ENCODE peak calls at places on chromosomes 3 and 15, in five cellular contexts. L is neuronal stem cell, B is H1, Z is trophoblast cell, S is H9. F is an unnamed sample.

GRCh38 chr3:194985031-194985578 is 285.9 kb downstream of the XXYLT1 start:
- DNase-seq in L (peak; percentile 44), B (peak; percentile 75), S (peak; percentile 94), Z (peak; percentile 80), F (peak; percentile 73)

GRCh38 chr15:25664761-25665160 is 198.4 kb downstream of the ATP10A start:
- DNase-seq in B (no peak), Z (no peak), L (no peak), S (no peak), F (no peak)

GRCh38 chr3:139284221-139284620 is 59.6 kb upstream of the MRPS22 start:
- DNase-seq in S (no peak), Z (no peak), B (no peak), L (no peak), F (no peak)

GRCh38 chr3:45684327-45684892 is 4.8 kb upstream of the SACM1L start:
- DNase-seq in L (no peak), B (no peak), S (peak; percentile 79), Z (no peak), F (no peak)

GRCh38 chr15:67413770-67414429 is 107.0 kb upstream of the C15orf61 start:
- DNase-seq in B (no peak), Z (no peak), L (no peak), S (no peak), F (peak; percentile 85)

GRCh38 chr3:183193762-183194701 is 31.5 kb upstream of the LAMP3 start:
- DNase-seq in L (no peak), B (no peak), S (no peak), Z (no peak), F (no peak)

GRCh38 chr3:145776782-145777408 is 384.1 kb downstream of the PLOD2 start:
- DNase-seq in Z (peak; percentile 22), S (peak; percentile 49), B (peak; percentile 13), L (peak; percentile 39), F (peak; percentile 55)

GRCh38 chr15:74531144-74531811 is 9.7 kb upstream of the ARID3B start:
- DNase-seq in S (peak; percentile 72), Z (peak; percentile 88), L (no peak), B (no peak), F (peak; percentile 88)

GRCh38 chr3:179421500-179421899 is 29.8 kb downstream of the GNB4 start:
- DNase-seq in B (no peak), Z (no peak), S (no peak), L (no peak), F (peak; percentile 57)

GRCh38 chr15:93929375-93930094 is 301.8 kb upstream of the MCTP2 start:
- DNase-seq in B (peak; percentile 13), Z (no peak), S (peak; percentile 35), L (no peak), F (peak; percentile 13)

GRCh38 chr3:12996181-12996506 is 77.1 kb downstream of the IQSEC1 start:
- DNase-seq in Z (no peak), B (no peak), S (no peak), L (no peak), F (no peak)
- H4K91ac ChIP-seq in Z (no peak overlapping the region), B (no peak overlapping the region), S (no peak overlapping the region), L (no peak overlapping the region), F (no peak overlapping the region)

DNA sequence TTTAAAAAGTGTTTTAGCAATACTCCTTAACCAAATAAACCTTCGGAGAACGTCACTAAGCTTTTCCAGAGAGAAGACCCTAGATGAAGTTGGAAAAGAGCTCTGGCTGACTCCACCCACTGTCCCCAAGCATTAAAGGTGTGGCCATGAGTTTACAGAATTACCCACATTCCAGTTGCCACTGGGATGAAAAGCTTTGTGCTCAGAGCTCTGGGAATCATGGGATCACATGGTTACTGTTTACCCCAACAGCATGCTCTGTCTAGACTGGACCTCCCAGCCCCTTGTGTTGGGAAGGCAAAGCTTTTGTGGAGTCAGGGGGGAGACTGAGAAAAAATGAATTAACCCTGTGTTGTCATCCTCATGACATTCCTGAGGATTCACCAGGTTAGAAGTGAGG is 55.3 kb downstream of the CCK start:
- DNase-seq in S (no peak), Z (no peak), L (no peak), B (no peak), F (no peak)
- H2BK12ac ChIP-seq in S (no peak overlapping the region), Z (no peak overlapping the region), L (no peak overlapping the region), B (no peak overlapping the region), F (no peak overlapping the region)

GRCh38 chr3:153219147-153219546 is 57.1 kb downstream of the RAP2B start:
- DNase-seq in Z (no peak), S (no peak), B (no peak), L (no peak), F (peak; percentile 53)

GRCh38 chr3:153215971-153216370 is 53.9 kb downstream of the RAP2B start:
- DNase-seq in B (no peak), S (no peak), Z (no peak), L (no peak), F (no peak)

GRCh38 chr3:153216928-153217327 is 54.9 kb downstream of the RAP2B start:
- DNase-seq in S (no peak), B (no peak), L (no peak), Z (no peak), F (no peak)

GRCh38 chr3:153221748-153222162 is 59.7 kb downstream of the RAP2B start:
- DNase-seq in Z (peak; percentile 59), S (no peak), B (no peak), L (no peak), F (peak; percentile 99)
- H4K91ac ChIP-seq in Z (no peak overlapping the region), S (no peak overlapping the region), B (no peak overlapping the region), L (no peak overlapping the region), F (no peak overlapping the region)

GRCh38 chr3:47337656-47338055 is 43.2 kb upstream of the PTPN23 start:
- DNase-seq in B (no peak), S (no peak), L (no peak), Z (no peak), F (no peak)
- H2BK12ac ChIP-seq in B (no peak overlapping the region), S (no peak overlapping the region), L (no peak overlapping the region), Z (no peak overlapping the region), F (no peak overlapping the region)

GRCh38 chr3:58009026-58009748 is 965 bp downstream of the FLNB start:
- DNase-seq in L (no peak), Z (no peak), B (no peak), S (peak; percentile 61), F (peak; percentile 24)

GRCh38 chr3:58006661-58007060 is 1.6 kb upstream of the FLNB start:
- DNase-seq in S (no peak), B (no peak), Z (no peak), L (no peak), F (no peak)

GRCh38 chr3:58010562-58010961 is 2.3 kb downstream of the FLNB start:
- DNase-seq in S (no peak), Z (no peak), L (no peak), B (no peak), F (peak; percentile 50)

GRCh38 chr3:58009749-58010535 is 1.7 kb downstream of the FLNB start:
- DNase-seq in L (no peak), S (peak; percentile 64), Z (peak; percentile 67), B (no peak), F (peak; percentile 42)

GRCh38 chr3:58008140-58009025 is at the start of gene FLNB:
- DNase-seq in L (peak; percentile 68), B (no peak), Z (peak; percentile 62), S (peak; percentile 86), F (peak; percentile 71)
- H4K91ac ChIP-seq in L (no peak within 1 kb of the TSS), B (peak within 1 kb of the TSS; percentile 88), Z (peak within 1 kb of the TSS; percentile 65), S (no peak within 1 kb of the TSS), F (peak within 1 kb of the TSS; percentile 67)

DNA sequence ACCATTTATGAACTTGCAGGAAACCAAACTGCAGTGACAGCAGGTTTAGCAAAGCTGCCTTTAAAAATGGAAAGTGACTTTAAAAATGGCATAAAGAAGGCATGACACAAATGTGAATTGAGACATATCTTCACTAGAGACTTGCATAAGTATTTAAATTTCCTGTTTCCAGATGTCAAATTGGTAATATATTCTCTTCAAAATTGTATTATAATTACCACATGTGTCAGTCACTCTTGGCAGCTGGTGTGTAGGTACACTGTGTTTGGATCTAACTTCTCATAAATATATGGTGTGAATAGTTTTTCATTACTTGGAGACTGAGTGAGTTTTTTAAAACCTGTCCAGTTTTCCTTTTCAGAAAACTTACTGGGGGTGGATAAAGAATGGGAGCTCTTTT is 636.2 kb upstream of the SGO1 start:
- DNase-seq in L (no peak), S (no peak), B (no peak), Z (no peak), F (no peak)
- H2BK12ac ChIP-seq in L (no peak overlapping the region), S (no peak overlapping the region), B (no peak overlapping the region), Z (no peak overlapping the region), F (no peak overlapping the region)

GRCh38 chr3:14145236-14145635 is 20.4 kb downstream of the TMEM43 start:
- DNase-seq in B (no peak), Z (peak; percentile 26), L (no peak), S (peak; percentile 19), F (peak; percentile 59)
- H4K91ac ChIP-seq in B (no peak overlapping the region), Z (peak overlapping the region; percentile 11), L (no peak overlapping the region), S (peak overlapping the region; percentile 74), F (no peak overlapping the region)

GRCh38 chr3:133914839-133915600 is 19.3 kb upstream of the RAB6B start:
- DNase-seq in Z (no peak), S (no peak), B (no peak), L (no peak), F (no peak)
- H2BK12ac ChIP-seq in Z (no peak overlapping the region), S (no peak overlapping the region), B (no peak overlapping the region), L (no peak overlapping the region), F (no peak overlapping the region)

GRCh38 chr15:27235689-27236088 is 264.7 kb downstream of the GABRG3 start:
- DNase-seq in B (no peak), L (no peak), S (no peak), Z (no peak), F (no peak)

GRCh38 chr15:27232876-27233275 is 261.9 kb downstream of the GABRG3 start:
- DNase-seq in B (no peak), L (no peak), Z (no peak), S (no peak), F (no peak)

GRCh38 chr15:27231811-27232210 is 260.8 kb downstream of the GABRG3 start:
- DNase-seq in L (no peak), S (no peak), Z (no peak), B (no peak), F (no peak)

GRCh38 chr15:27235161-27235560 is 264.2 kb downstream of the GABRG3 start:
- DNase-seq in B (no peak), S (no peak), L (no peak), Z (no peak), F (no peak)

GRCh38 chr15:27234593-27234992 is 263.6 kb downstream of the GABRG3 start:
- DNase-seq in S (no peak), Z (no peak), B (no peak), L (no peak), F (no peak)
- H4K91ac ChIP-seq in S (no peak overlapping the region), Z (peak overlapping the region; percentile 84), B (no peak overlapping the region), L (no peak overlapping the region), F (no peak overlapping the region)

GRCh38 chr15:99248000-99248727 is 1.2 kb downstream of the TTC23 start:
- DNase-seq in S (no peak), Z (no peak), L (no peak), B (no peak), F (no peak)
- H2BK12ac ChIP-seq in S (no peak overlapping the region), Z (no peak overlapping the region), L (no peak overlapping the region), B (no peak overlapping the region), F (no peak overlapping the region)

F was measured in mesenchymal stem cell.